ENCODE peak calls at places on chromosomes 3 and 15, in seven cellular contexts. A is astrocyte, V is heart left ventricle, L is endodermal cell, E is DND-41, M is GM06990, D is body of pancreas. R is an unnamed sample. For H3K36me3, the result is how much of the 10 kb centered on the place peaks cover.

GRCh38 chr15:68506071-68506470 is 72.7 kb upstream of the CORO2B start:
- DNase-seq in A (no peak), V (no peak), L (no peak), E (no peak), M (no peak), D (no peak), R (no peak)

GRCh38 chr15:77775851-77776250 is 143.1 kb upstream of the LINGO1 start:
- DNase-seq in A (no peak), V (no peak), L (no peak), E (no peak), M (no peak), D (no peak), R (no peak)

GRCh38 chr15:82874267-82874666 is 64.8 kb downstream of the WHAMM start:
- DNase-seq in A (no peak), V (no peak), L (no peak), E (no peak), M (no peak), D (no peak), R (no peak)

GRCh38 chr3:73449774-73450173 is 175.0 kb downstream of the PDZRN3 start:
- DNase-seq in A (no peak), V (no peak), L (no peak), E (no peak), M (peak), D (no peak), R (no peak)

GRCh38 chr3:40366203-40367162 is 20.5 kb upstream of the ENTPD3 start:
- DNase-seq in A (no peak), V (no peak), L (no peak), E (no peak), M (no peak), D (no peak), R (no peak)

GRCh38 chr3:50412355-50412754 is 53.0 kb upstream of the TMEM115 start:
- DNase-seq in A (no peak), V (no peak), L (no peak), E (no peak), M (no peak), D (no peak), R (no peak)

GRCh38 chr3:47994180-47994579 is 22.0 kb downstream of the MAP4 start:
- DNase-seq in A (no peak), V (no peak), L (no peak), E (no peak), M (no peak), D (no peak), R (no peak)

GRCh38 chr3:177358085-177358967 is 161.0 kb upstream of the TBL1XR1 start:
- DNase-seq in A (peak), V (peak), L (peak), E (no peak), M (peak), D (no peak), R (peak)

GRCh38 chr3:186411994-186412393 is 50.0 kb upstream of the DGKG start:
- DNase-seq in A (no peak), V (no peak), L (no peak), E (no peak), M (no peak), D (no peak), R (no peak)

GRCh38 chr15:90232941-90233700 is 620 bp downstream of the CIB1 start:
- DNase-seq in A (peak), V (peak), L (peak), E (peak), M (no peak), D (peak), R (peak)

GRCh38 chr3:148847351-148847750 is 17.7 kb upstream of the CPA3 start:
- DNase-seq in A (peak), V (no peak), L (no peak), E (no peak), M (no peak), D (no peak), R (no peak)

GRCh38 chr3:107581230-107581629 is 58.5 kb downstream of the BBX start:
- DNase-seq in A (no peak), V (no peak), L (no peak), E (no peak), M (no peak), D (no peak), R (no peak)

GRCh38 chr15:90530250-90531051 is 728 bp downstream of the CRTC3 start:
- DNase-seq in A (peak), V (peak), L (peak), E (peak), M (peak), D (peak), R (peak)

GRCh38 chr3:99246010-99246654 is 344.6 kb upstream of the DCBLD2 start:
- DNase-seq in A (peak), V (no peak), L (no peak), E (no peak), M (no peak), D (no peak), R (no peak)

GRCh38 chr3:46845860-46846623 is 17.2 kb downstream of the MYL3 start:
- DNase-seq in A (peak), V (peak), L (peak), E (no peak), M (peak), D (peak), R (peak)

GRCh38 chr15:66842710-66843441 is 140.8 kb downstream of the SMAD6 start:
- DNase-seq in A (peak), V (peak), L (peak), E (no peak), M (no peak), D (peak), R (peak)

GRCh38 chr15:87567399-87567798 is 689.1 kb downstream of the NTRK3 start:
- DNase-seq in A (no peak), V (no peak), L (no peak), E (no peak), M (no peak), D (no peak), R (no peak)

GRCh38 chr3:105365536-105366301 is 990 bp upstream of the ALCAM start:
- DNase-seq in A (peak), V (no peak), L (peak), E (no peak), M (no peak), D (peak), R (peak)

GRCh38 chr15:29822100-29822684 is at the start of gene TJP1:
- DNase-seq in A (peak), V (peak), L (peak), E (no peak), M (no peak), D (peak), R (peak)

GRCh38 chr3:123883111-123883510 is 1.0 kb downstream of the MYLK start:
- DNase-seq in A (no peak), V (no peak), L (no peak), E (no peak), M (no peak), D (no peak), R (no peak)

GRCh38 chr3:181316481-181316880 is 326.9 kb upstream of the DNAJC19 start:
- DNase-seq in A (peak), V (no peak), L (peak), E (peak), M (no peak), D (no peak), R (no peak)

GRCh38 chr3:172550347-172550943 is 27.2 kb upstream of the TNFSF10 start:
- DNase-seq in A (peak), V (no peak), L (no peak), E (peak), M (no peak), D (no peak), R (no peak)

GRCh38 chr3:122415104-122415744 is 638 bp downstream of the WDR5B start:
- DNase-seq in A (peak), V (no peak), L (peak), E (peak), M (no peak), D (peak), R (peak)

GRCh38 chr15:67547836-67548531 is 5.5 kb downstream of the MAP2K5 start:
- DNase-seq in A (peak), V (no peak), L (no peak), E (no peak), M (no peak), D (no peak), R (no peak)

GRCh38 chr3:185701891-185702563 is 115.9 kb downstream of the SENP2 start:
- DNase-seq in A (no peak), V (no peak), L (no peak), E (no peak), M (no peak), D (peak), R (peak)

GRCh38 chr3:28326458-28326926 is 22.0 kb upstream of the ZCWPW2 start:
- DNase-seq in A (peak), V (no peak), L (no peak), E (peak), M (peak), D (no peak), R (no peak)

GRCh38 chr15:98905981-98906711 is 101.4 kb downstream of the PGPEP1L start:
- DNase-seq in A (peak), V (no peak), L (no peak), E (no peak), M (no peak), D (no peak), R (no peak)

GRCh38 chr3:197368330-197368729 is 69.9 kb upstream of the DLG1 start:
- DNase-seq in A (peak), V (no peak), L (peak), E (no peak), M (no peak), D (no peak), R (no peak)

GRCh38 chr3:50133283-50133615 is 21.9 kb upstream of the SEMA3F start:
- DNase-seq in A (no peak), V (no peak), L (no peak), E (no peak), M (no peak), D (no peak), R (peak)

GRCh38 chr3:126911162-126912026 is 71.5 kb upstream of the PLXNA1 start:
- DNase-seq in A (peak), V (peak), L (peak), E (peak), M (peak), D (no peak), R (no peak)

GRCh38 chr3:170811515-170811914 is 58.5 kb downstream of the RPL22L1 start:
- DNase-seq in A (peak), V (no peak), L (no peak), E (no peak), M (no peak), D (no peak), R (no peak)

GRCh38 chr3:10521772-10522441 is 16.5 kb upstream of the ATP2B2 start:
- DNase-seq in A (no peak), V (peak), L (peak), E (no peak), M (no peak), D (no peak), R (no peak)

GRCh38 chr15:27743078-27743477 is 356.0 kb downstream of the OCA2 start:
- DNase-seq in A (no peak), V (peak), L (no peak), E (no peak), M (no peak), D (no peak), R (no peak)

GRCh38 chr3:10319251-10319650 is 1.7 kb downstream of the SEC13 start:
- DNase-seq in A (no peak), V (no peak), L (no peak), E (no peak), M (no peak), D (no peak), R (no peak)

GRCh38 chr3:115293321-115293720 is 146.2 kb upstream of the ZBTB20 start:
- DNase-seq in A (no peak), V (no peak), L (no peak), E (no peak), M (no peak), D (no peak), R (no peak)

DNA sequence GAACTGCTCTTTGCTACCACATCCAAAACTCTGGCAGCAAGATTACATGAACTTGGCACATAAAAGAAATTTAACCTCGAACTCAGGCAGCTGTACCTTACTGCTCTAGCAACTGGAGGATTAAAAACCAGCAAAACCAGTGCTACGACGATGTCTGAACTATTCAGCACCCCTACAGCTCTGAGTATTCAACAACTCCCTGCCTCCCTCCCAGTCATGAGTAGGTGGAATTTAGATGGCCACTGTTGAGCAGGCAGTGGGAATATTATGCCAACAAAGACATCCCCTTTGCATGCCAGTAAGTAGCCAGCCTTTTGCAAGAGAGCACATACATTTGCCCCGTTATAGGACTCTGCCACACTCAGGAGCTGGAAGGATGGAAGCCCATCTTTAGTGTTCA is 85.6 kb downstream of the ZNF385D start:
- DNase-seq in A (peak), V (no peak), L (peak), E (no peak), M (no peak), D (no peak), R (no peak)
- TF ChIP-seq CTCF in A (no peak), V (no peak), L (no peak), E (no peak), M (no peak), D (no peak), R (no peak)

GRCh38 chr3:49029563-49029884 is 326 bp upstream of the IMPDH2 start:
- DNase-seq in A (no peak), V (no peak), L (no peak), E (no peak), M (no peak), D (no peak), R (no peak)
- H3K36me3 ChIP-seq in A (half or more), V (half or more), L (half or more), E (half or more), M (under half), D (under half), R (half or more)

GRCh38 chr15:91534235-91534634 is 319.3 kb upstream of the SLCO3A1 start:
- DNase-seq in A (no peak), V (no peak), L (no peak), E (no peak), M (no peak), D (no peak), R (no peak)
- TF ChIP-seq CTCF in A (no peak), V (no peak), L (no peak), E (no peak), M (no peak), D (no peak), R (no peak)

GRCh38 chr3:193656445-193656844 is 63.4 kb downstream of the OPA1 start:
- DNase-seq in A (no peak), V (no peak), L (no peak), E (no peak), M (no peak), D (no peak), R (no peak)
- H3K36me3 ChIP-seq in A (under half), V (half or more), L (under half), E (half or more), M (under half), D (under half), R (under half)

GRCh38 chr3:37571269-37571668 is 290.4 kb upstream of the CTDSPL start:
- DNase-seq in A (no peak), V (no peak), L (no peak), E (no peak), M (no peak), D (no peak), R (peak)
- TF ChIP-seq CTCF in A (no peak), V (no peak), L (peak), E (no peak), M (no peak), D (no peak), R (peak)

GRCh38 chr3:58021962-58022361 is 13.7 kb downstream of the FLNB start:
- DNase-seq in A (no peak), V (no peak), L (no peak), E (no peak), M (no peak), D (no peak), R (no peak)
- H3K36me3 ChIP-seq in A (under half), V (under half), L (half or more), E (under half), M (under half), D (under half), R (under half)

GRCh38 chr3:138329127-138329983 is at the start of gene NME9:
- DNase-seq in A (peak), V (peak), L (peak), E (peak), M (peak), D (peak), R (peak)
- TF ChIP-seq CTCF in A (peak), V (peak), L (peak), E (peak), M (peak), D (peak), R (peak)

DNA sequence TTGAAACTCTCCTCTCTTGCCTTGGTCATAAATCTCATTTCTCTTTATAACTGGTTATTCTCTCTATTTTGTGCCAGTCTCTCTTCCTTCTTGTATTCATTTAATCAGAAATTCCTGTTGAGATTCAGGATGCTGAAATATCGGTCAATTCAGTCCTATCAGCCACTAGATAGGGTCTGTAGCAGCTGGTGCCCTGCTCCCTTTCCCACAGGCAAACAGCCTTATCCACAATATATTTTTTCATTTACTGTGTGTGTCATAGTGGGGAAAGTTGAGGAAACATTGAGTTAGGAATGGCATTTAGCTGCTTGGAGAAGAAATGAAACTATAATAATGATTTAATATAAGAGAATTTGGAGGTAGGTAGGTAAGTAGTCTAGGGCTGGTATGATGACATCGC is 146.3 kb downstream of the RBPMS2 start:
- DNase-seq in A (no peak), V (no peak), L (no peak), E (no peak), M (no peak), D (no peak), R (no peak)
- H3K36me3 ChIP-seq in A (under half), V (under half), L (under half), E (under half), M (under half), D (under half), R (half or more)

GRCh38 chr3:142735462-142735861 is 11.6 kb downstream of the TRPC1 start:
- DNase-seq in A (no peak), V (no peak), L (no peak), E (no peak), M (no peak), D (no peak), R (peak)
- TF ChIP-seq CTCF in A (no peak), V (no peak), L (no peak), E (no peak), M (no peak), D (no peak), R (no peak)

GRCh38 chr3:15436246-15436645 is 8.8 kb downstream of the EAF1 start:
- DNase-seq in A (no peak), V (no peak), L (no peak), E (no peak), M (no peak), D (no peak), R (no peak)

GRCh38 chr3:15443826-15444524 is 16.6 kb downstream of the EAF1 start:
- DNase-seq in A (peak), V (no peak), L (no peak), E (no peak), M (no peak), D (no peak), R (no peak)

GRCh38 chr3:15438988-15439387 is 11.6 kb downstream of the EAF1 start:
- DNase-seq in A (no peak), V (no peak), L (no peak), E (no peak), M (no peak), D (no peak), R (no peak)

GRCh38 chr3:15439476-15439875 is 12.1 kb downstream of the EAF1 start:
- DNase-seq in A (peak), V (no peak), L (no peak), E (no peak), M (no peak), D (no peak), R (no peak)

DNA sequence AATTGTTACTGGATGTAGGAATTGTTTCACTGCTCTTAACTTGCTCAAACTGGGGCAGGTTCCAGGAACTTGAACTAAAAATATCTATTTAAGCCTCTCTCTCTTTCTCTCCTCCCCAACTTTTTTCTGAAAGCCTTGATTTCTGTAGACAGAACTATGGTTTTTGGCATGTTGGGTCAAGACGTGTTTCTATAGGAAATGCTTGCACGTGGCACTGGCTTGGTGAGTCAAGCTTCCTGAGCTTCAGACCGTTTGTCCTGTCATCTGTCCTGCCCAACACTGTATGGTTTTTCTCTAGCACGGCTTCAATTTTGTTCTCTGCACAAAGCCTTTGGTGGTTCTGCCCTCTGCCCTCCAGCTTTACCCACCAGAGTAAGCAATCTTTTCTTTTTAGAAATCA is 13.5 kb downstream of the EAF1 start:
- DNase-seq in A (no peak), V (no peak), L (no peak), E (no peak), M (no peak), D (no peak), R (no peak)
- H3K36me3 ChIP-seq in A (under half), V (half or more), L (half or more), E (half or more), M (under half), D (under half), R (under half)

R was measured in WERI-Rb-1.